ENCODE peak calls at places on chromosomes 13 and 19, in five cellular contexts. One of them, this sample, is unnamed.

GRCh38 chr19:4199699-4200293 is 17.3 kb downstream of the ANKRD24 start:
- DNase-seq in NCI-H2171 treated with DMSO at 0.1 percent for 48 hours: no peak
- DNase-seq in stimulated activated effector memory CD8-positive, alpha-beta T cell treated with anti-CD3 and anti-CD28 coated beads, Interleukin-12 subunit alpha, Interleukin-12 subunit beta, amount 100 ng/mL, for 72 hours: no peak
- DNase-seq in mesenchymal stem cell: no peak
- DNase-seq in SHP77: peak; percentile 17
- DNase-seq in this sample: peak; percentile 42

GRCh38 chr13:46778879-46779278 is 18.1 kb downstream of the ESD start:
- DNase-seq in NCI-H2171 treated with DMSO at 0.1 percent for 48 hours: no peak
- DNase-seq in stimulated activated effector memory CD8-positive, alpha-beta T cell treated with anti-CD3 and anti-CD28 coated beads, Interleukin-12 subunit alpha, Interleukin-12 subunit beta, amount 100 ng/mL, for 72 hours: no peak
- DNase-seq in mesenchymal stem cell: no peak
- DNase-seq in SHP77: no peak
- DNase-seq in this sample: no peak

GRCh38 chr13:108508263-108508662 is 121.1 kb upstream of the MYO16 start:
- DNase-seq in NCI-H2171 treated with DMSO at 0.1 percent for 48 hours: peak; percentile 22
- DNase-seq in stimulated activated effector memory CD8-positive, alpha-beta T cell treated with anti-CD3 and anti-CD28 coated beads, Interleukin-12 subunit alpha, Interleukin-12 subunit beta, amount 100 ng/mL, for 72 hours: no peak
- DNase-seq in mesenchymal stem cell: peak; percentile 41
- DNase-seq in SHP77: no peak
- DNase-seq in this sample: peak; percentile 5

GRCh38 chr19:43562211-43562697 is 13.1 kb downstream of the XRCC1 start:
- DNase-seq in NCI-H2171 treated with DMSO at 0.1 percent for 48 hours: no peak
- DNase-seq in stimulated activated effector memory CD8-positive, alpha-beta T cell treated with anti-CD3 and anti-CD28 coated beads, Interleukin-12 subunit alpha, Interleukin-12 subunit beta, amount 100 ng/mL, for 72 hours: no peak
- DNase-seq in mesenchymal stem cell: no peak
- DNase-seq in SHP77: no peak
- DNase-seq in this sample: no peak

GRCh38 chr19:3479819-3480215 is 508 bp downstream of the SMIM24 start:
- DNase-seq in NCI-H2171 treated with DMSO at 0.1 percent for 48 hours: no peak
- DNase-seq in stimulated activated effector memory CD8-positive, alpha-beta T cell treated with anti-CD3 and anti-CD28 coated beads, Interleukin-12 subunit alpha, Interleukin-12 subunit beta, amount 100 ng/mL, for 72 hours: no peak
- DNase-seq in mesenchymal stem cell: peak; percentile 37
- DNase-seq in SHP77: peak; percentile 9
- DNase-seq in this sample: no peak

GRCh38 chr13:39417643-39418042 is 185.3 kb downstream of the LHFPL6 start:
- DNase-seq in NCI-H2171 treated with DMSO at 0.1 percent for 48 hours: no peak
- DNase-seq in stimulated activated effector memory CD8-positive, alpha-beta T cell treated with anti-CD3 and anti-CD28 coated beads, Interleukin-12 subunit alpha, Interleukin-12 subunit beta, amount 100 ng/mL, for 72 hours: no peak
- DNase-seq in mesenchymal stem cell: peak; percentile 80
- DNase-seq in SHP77: no peak
- DNase-seq in this sample: no peak

GRCh38 chr19:49858591-49858985 is 7.6 kb downstream of the PTOV1 start:
- DNase-seq in NCI-H2171 treated with DMSO at 0.1 percent for 48 hours: no peak
- DNase-seq in stimulated activated effector memory CD8-positive, alpha-beta T cell treated with anti-CD3 and anti-CD28 coated beads, Interleukin-12 subunit alpha, Interleukin-12 subunit beta, amount 100 ng/mL, for 72 hours: no peak
- DNase-seq in mesenchymal stem cell: no peak
- DNase-seq in SHP77: no peak
- DNase-seq in this sample: no peak

GRCh38 chr13:41179593-41180250 is 14.6 kb downstream of the KBTBD7 start:
- DNase-seq in NCI-H2171 treated with DMSO at 0.1 percent for 48 hours: no peak
- DNase-seq in stimulated activated effector memory CD8-positive, alpha-beta T cell treated with anti-CD3 and anti-CD28 coated beads, Interleukin-12 subunit alpha, Interleukin-12 subunit beta, amount 100 ng/mL, for 72 hours: no peak
- DNase-seq in mesenchymal stem cell: peak; percentile 6
- DNase-seq in SHP77: no peak
- DNase-seq in this sample: no peak

GRCh38 chr13:76826527-76826926 is 59.7 kb downstream of the KCTD12 start:
- DNase-seq in NCI-H2171 treated with DMSO at 0.1 percent for 48 hours: no peak
- DNase-seq in stimulated activated effector memory CD8-positive, alpha-beta T cell treated with anti-CD3 and anti-CD28 coated beads, Interleukin-12 subunit alpha, Interleukin-12 subunit beta, amount 100 ng/mL, for 72 hours: no peak
- DNase-seq in mesenchymal stem cell: no peak
- DNase-seq in SHP77: no peak
- DNase-seq in this sample: no peak

GRCh38 chr19:10269333-10270179 is 1.4 kb upstream of the ICAM1 start:
- DNase-seq in NCI-H2171 treated with DMSO at 0.1 percent for 48 hours: peak; percentile 57
- DNase-seq in stimulated activated effector memory CD8-positive, alpha-beta T cell treated with anti-CD3 and anti-CD28 coated beads, Interleukin-12 subunit alpha, Interleukin-12 subunit beta, amount 100 ng/mL, for 72 hours: peak; percentile 97
- DNase-seq in mesenchymal stem cell: peak; percentile 92
- DNase-seq in SHP77: peak; percentile 52
- DNase-seq in this sample: peak; percentile 22

GRCh38 chr13:112066624-112067004 is 335 bp upstream of the SOX1 start:
- DNase-seq in NCI-H2171 treated with DMSO at 0.1 percent for 48 hours: peak; percentile 57
- DNase-seq in stimulated activated effector memory CD8-positive, alpha-beta T cell treated with anti-CD3 and anti-CD28 coated beads, Interleukin-12 subunit alpha, Interleukin-12 subunit beta, amount 100 ng/mL, for 72 hours: no peak
- DNase-seq in mesenchymal stem cell: peak; percentile 6
- DNase-seq in SHP77: no peak
- DNase-seq in this sample: no peak

GRCh38 chr19:3115916-3116602 is 19.8 kb upstream of the GNA15 start:
- DNase-seq in NCI-H2171 treated with DMSO at 0.1 percent for 48 hours: no peak
- DNase-seq in stimulated activated effector memory CD8-positive, alpha-beta T cell treated with anti-CD3 and anti-CD28 coated beads, Interleukin-12 subunit alpha, Interleukin-12 subunit beta, amount 100 ng/mL, for 72 hours: no peak
- DNase-seq in mesenchymal stem cell: no peak
- DNase-seq in SHP77: no peak
- DNase-seq in this sample: no peak

GRCh38 chr19:38155453-38155852 is 68.6 kb downstream of the DPF1 start:
- DNase-seq in NCI-H2171 treated with DMSO at 0.1 percent for 48 hours: no peak
- DNase-seq in stimulated activated effector memory CD8-positive, alpha-beta T cell treated with anti-CD3 and anti-CD28 coated beads, Interleukin-12 subunit alpha, Interleukin-12 subunit beta, amount 100 ng/mL, for 72 hours: no peak
- DNase-seq in mesenchymal stem cell: peak; percentile 28
- DNase-seq in SHP77: no peak
- DNase-seq in this sample: no peak

GRCh38 chr19:48718711-48719231 is 754 bp downstream of the MAMSTR start:
- DNase-seq in NCI-H2171 treated with DMSO at 0.1 percent for 48 hours: no peak
- DNase-seq in stimulated activated effector memory CD8-positive, alpha-beta T cell treated with anti-CD3 and anti-CD28 coated beads, Interleukin-12 subunit alpha, Interleukin-12 subunit beta, amount 100 ng/mL, for 72 hours: no peak
- DNase-seq in mesenchymal stem cell: no peak
- DNase-seq in SHP77: no peak
- DNase-seq in this sample: no peak

GRCh38 chr13:111239754-111240670 is 80.4 kb upstream of the TEX29 start:
- DNase-seq in NCI-H2171 treated with DMSO at 0.1 percent for 48 hours: no peak
- DNase-seq in stimulated activated effector memory CD8-positive, alpha-beta T cell treated with anti-CD3 and anti-CD28 coated beads, Interleukin-12 subunit alpha, Interleukin-12 subunit beta, amount 100 ng/mL, for 72 hours: no peak
- DNase-seq in mesenchymal stem cell: no peak
- DNase-seq in SHP77: no peak
- DNase-seq in this sample: no peak

GRCh38 chr19:4474504-4475136 is 2.5 kb downstream of the HDGFL2 start:
- DNase-seq in NCI-H2171 treated with DMSO at 0.1 percent for 48 hours: peak; percentile 94
- DNase-seq in stimulated activated effector memory CD8-positive, alpha-beta T cell treated with anti-CD3 and anti-CD28 coated beads, Interleukin-12 subunit alpha, Interleukin-12 subunit beta, amount 100 ng/mL, for 72 hours: no peak
- DNase-seq in mesenchymal stem cell: peak; percentile 78
- DNase-seq in SHP77: peak; percentile 75
- DNase-seq in this sample: peak; percentile 90

GRCh38 chr19:32129141-32129540 is 216.3 kb upstream of the ZNF507 start:
- DNase-seq in NCI-H2171 treated with DMSO at 0.1 percent for 48 hours: no peak
- DNase-seq in stimulated activated effector memory CD8-positive, alpha-beta T cell treated with anti-CD3 and anti-CD28 coated beads, Interleukin-12 subunit alpha, Interleukin-12 subunit beta, amount 100 ng/mL, for 72 hours: peak; percentile 10
- DNase-seq in mesenchymal stem cell: peak; percentile 49
- DNase-seq in SHP77: no peak
- DNase-seq in this sample: no peak

GRCh38 chr13:19069684-19070397 is 111.8 kb downstream of the TUBA3C start:
- DNase-seq in NCI-H2171 treated with DMSO at 0.1 percent for 48 hours: no peak
- DNase-seq in stimulated activated effector memory CD8-positive, alpha-beta T cell treated with anti-CD3 and anti-CD28 coated beads, Interleukin-12 subunit alpha, Interleukin-12 subunit beta, amount 100 ng/mL, for 72 hours: no peak
- DNase-seq in mesenchymal stem cell: no peak
- DNase-seq in SHP77: no peak
- DNase-seq in this sample: no peak

GRCh38 chr13:51520524-51520923 is 63.7 kb upstream of the WDFY2 start:
- DNase-seq in NCI-H2171 treated with DMSO at 0.1 percent for 48 hours: peak; percentile 40
- DNase-seq in stimulated activated effector memory CD8-positive, alpha-beta T cell treated with anti-CD3 and anti-CD28 coated beads, Interleukin-12 subunit alpha, Interleukin-12 subunit beta, amount 100 ng/mL, for 72 hours: no peak
- DNase-seq in mesenchymal stem cell: peak; percentile 37
- DNase-seq in SHP77: peak; percentile 25
- DNase-seq in this sample: no peak

GRCh38 chr19:28920269-28921066 is 292.5 kb downstream of the UQCRFS1 start:
- DNase-seq in NCI-H2171 treated with DMSO at 0.1 percent for 48 hours: peak; percentile 30
- DNase-seq in stimulated activated effector memory CD8-positive, alpha-beta T cell treated with anti-CD3 and anti-CD28 coated beads, Interleukin-12 subunit alpha, Interleukin-12 subunit beta, amount 100 ng/mL, for 72 hours: no peak
- DNase-seq in mesenchymal stem cell: no peak
- DNase-seq in SHP77: no peak
- DNase-seq in this sample: no peak